ENCODE peak calls at places on chromosomes 11 and 22, in four cellular contexts. Z, B, S and O are unnamed samples.

GRCh38 chr11:62017878-62018642 is 50.6 kb upstream of the FTH1 start:
- DNase-seq in B (no peak), S (no peak), Z (no peak), O (no peak)

GRCh38 chr22:45553333-45554039 is 50.8 kb downstream of the FBLN1 start:
- DNase-seq in Z (peak; percentile 82), B (peak; percentile 96), S (peak; percentile 90), O (peak; percentile 73)

GRCh38 chr22:30246962-30247376 is 410 bp upstream of the LIF start:
- DNase-seq in S (no peak), B (no peak), Z (no peak), O (peak; percentile 85)

GRCh38 chr11:124152770-124153407 is 30.3 kb upstream of the OR10D3 start:
- DNase-seq in B (no peak), Z (no peak), S (no peak), O (no peak)

GRCh38 chr22:38694049-38694448 is 6.7 kb downstream of the JOSD1 start:
- DNase-seq in B (no peak), S (no peak), Z (peak; percentile 30), O (peak; percentile 72)

GRCh38 chr11:82720267-82720666 is 13.4 kb downstream of the FAM181B start:
- DNase-seq in Z (no peak), S (no peak), B (no peak), O (peak; percentile 19)

GRCh38 chr11:20712912-20713311 is 43.5 kb downstream of the NELL1 start:
- DNase-seq in Z (no peak), S (no peak), B (no peak), O (no peak)

GRCh38 chr11:64969209-64969608 is 2.7 kb downstream of the MAJIN start:
- DNase-seq in S (no peak), B (no peak), Z (peak; percentile 86), O (peak; percentile 20)

GRCh38 chr11:6438979-6439571 is 1.7 kb downstream of the HPX start:
- DNase-seq in S (peak; percentile 69), B (no peak), Z (peak; percentile 70), O (peak; percentile 62)

GRCh38 chr11:44633641-44634040 is 68.2 kb downstream of the CD82 start:
- DNase-seq in S (no peak), Z (no peak), B (no peak), O (no peak)

GRCh38 chr11:76321820-76322524 is 59.0 kb downstream of the THAP12 start:
- DNase-seq in Z (no peak), S (peak; percentile 44), B (no peak), O (peak; percentile 42)

GRCh38 chr11:134233729-134234179 is 9.3 kb downstream of the VPS26B start:
- DNase-seq in B (no peak), Z (no peak), S (no peak), O (no peak)

GRCh38 chr11:65653229-65654225 is 9.2 kb downstream of the RELA start:
- DNase-seq in Z (no peak), B (no peak), S (no peak), O (peak; percentile 69)

GRCh38 chr11:110094298-110095073 is 1.3 kb downstream of the ZC3H12C start:
- DNase-seq in Z (no peak), S (no peak), B (no peak), O (no peak)

GRCh38 chr11:86117706-86118050 is 48.8 kb upstream of the PICALM start:
- DNase-seq in B (no peak), S (no peak), Z (peak; percentile 59), O (no peak)

GRCh38 chr22:39205344-39206021 is 39.3 kb downstream of the PDGFB start:
- DNase-seq in S (no peak), B (no peak), Z (peak; percentile 86), O (no peak)

GRCh38 chr11:60918941-60919275 is 5.0 kb downstream of the TMEM109 start:
- DNase-seq in Z (peak; percentile 75), B (no peak), S (no peak), O (no peak)

GRCh38 chr11:112179601-112180000 is 4.3 kb downstream of the BCO2 start:
- DNase-seq in S (no peak), Z (no peak), B (no peak), O (no peak)

GRCh38 chr11:133926466-133927246 is 30.1 kb downstream of the IGSF9B start:
- DNase-seq in B (no peak), S (no peak), Z (no peak), O (no peak)

GRCh38 chr11:29019960-29020683 is 911.9 kb downstream of the METTL15 start:
- DNase-seq in Z (peak; percentile 78), S (peak; percentile 53), B (no peak), O (no peak)

GRCh38 chr11:2208691-2209369 is 37.2 kb upstream of the TH start:
- DNase-seq in Z (peak; percentile 18), S (peak; percentile 32), B (peak; percentile 84), O (peak; percentile 9)

GRCh38 chr11:118634435-118635236 is 27.2 kb downstream of the PHLDB1 start:
- DNase-seq in Z (no peak), S (peak; percentile 91), B (no peak), O (peak; percentile 88)

GRCh38 chr11:11667056-11667455 is 45.3 kb upstream of the GALNT18 start:
- DNase-seq in Z (peak; percentile 12), B (no peak), S (no peak), O (no peak)

GRCh38 chr11:92424281-92424680 is 199.7 kb downstream of the FAT3 start:
- DNase-seq in B (no peak), S (no peak), Z (no peak), O (no peak)

GRCh38 chr11:77569046-77569445 is 20.7 kb upstream of the AQP11 start:
- DNase-seq in B (peak; percentile 68), S (no peak), Z (no peak), O (no peak)

GRCh38 chr11:1082346-1082727 is 7.7 kb downstream of the MUC2 start:
- DNase-seq in B (no peak), S (no peak), Z (no peak), O (no peak)

GRCh38 chr11:93054881-93055280 is 85.4 kb downstream of the MTNR1B start:
- DNase-seq in S (no peak), Z (peak; percentile 91), B (no peak), O (no peak)

GRCh38 chr11:116135897-116136296 is 631.7 kb upstream of the CADM1 start:
- DNase-seq in Z (no peak), S (no peak), B (no peak), O (no peak)

GRCh38 chr11:6541356-6541755 is 44.3 kb downstream of the DNHD1 start:
- DNase-seq in S (no peak), B (no peak), Z (no peak), O (no peak)

GRCh38 chr11:58905716-58906547 is 33.4 kb upstream of the GLYATL1 start:
- DNase-seq in B (peak; percentile 89), S (peak; percentile 92), Z (peak; percentile 95), O (peak; percentile 50)

GRCh38 chr11:746289-747175 is 732 bp upstream of the TALDO1 start:
- DNase-seq in S (peak; percentile 72), B (no peak), Z (peak; percentile 45), O (no peak)

GRCh38 chr22:39991164-39991860 is 3.4 kb upstream of the FAM83F start:
- DNase-seq in S (no peak), Z (no peak), B (no peak), O (no peak)

GRCh38 chr22:17952273-17952801 is 72.0 kb downstream of the MICAL3 start:
- DNase-seq in Z (no peak), B (no peak), S (no peak), O (peak; percentile 69)

GRCh38 chr11:62421996-62422395 is 3.2 kb downstream of the SCGB1A1 start:
- DNase-seq in B (no peak), S (no peak), Z (no peak), O (no peak)

GRCh38 chr22:38924197-38924952 is 33.0 kb upstream of the APOBEC3A start:
- DNase-seq in Z (peak; percentile 84), S (no peak), B (peak; percentile 81), O (peak; percentile 88)

GRCh38 chr11:70521475-70522260 is 123.3 kb downstream of the CTTN start:
- DNase-seq in S (peak; percentile 51), B (no peak), Z (no peak), O (no peak)

GRCh38 chr11:118888398-118888797 is 4.7 kb downstream of the CXCR5 start:
- DNase-seq in B (no peak), Z (no peak), S (no peak), O (no peak)

GRCh38 chr22:50641696-50642607 is 14.0 kb upstream of the ARSA start:
- DNase-seq in S (peak; percentile 82), Z (peak; percentile 15), B (no peak), O (no peak)

GRCh38 chr22:45565171-45565570 is 62.5 kb downstream of the FBLN1 start:
- DNase-seq in Z (no peak), B (no peak), S (no peak), O (no peak)